ENCODE peak calls at places on chromosomes 4 and X, in four cellular contexts. Z is NCI-H345, L is ovary, S is posterior cingulate gyrus. D is an unnamed sample.

GRCh38 chr4:115110191-115111166 is 2.9 kb downstream of the NDST4 start:
- DNase-seq in S (no peak), L (peak), Z (peak), D (no peak)

GRCh38 chr4:139606600-139607301 is 50.7 kb upstream of the SETD7 start:
- DNase-seq in L (no peak), Z (no peak), S (no peak), D (peak)

GRCh38 chrX:150361070-150361776 is 1.9 kb upstream of the MAMLD1 start:
- DNase-seq in L (peak), S (no peak), Z (no peak), D (peak)

GRCh38 chrX:40243699-40244098 is 145.9 kb upstream of the BCOR start:
- DNase-seq in S (no peak), L (no peak), Z (no peak), D (no peak)

GRCh38 chr4:6475492-6476020 is 3.1 kb upstream of the PPP2R2C start:
- DNase-seq in Z (no peak), L (no peak), S (no peak), D (no peak)

GRCh38 chrX:19303216-19303880 is 40.4 kb upstream of the PDHA1 start:
- DNase-seq in S (no peak), L (no peak), Z (no peak), D (no peak)

GRCh38 chr4:146282662-146283061 is 68.3 kb downstream of the REELD1 start:
- DNase-seq in Z (no peak), S (no peak), L (no peak), D (no peak)

GRCh38 chr4:168569066-168569908 is 72.4 kb downstream of the PALLD start:
- DNase-seq in S (no peak), Z (peak), L (no peak), D (no peak)